ENCODE peak calls at places on chromosomes 11 and 22, in four cellular contexts. S, R, L and I are unnamed samples.

GRCh38 chr11:64697663-64698375 is 25.2 kb downstream of the NRXN2 start:
- DNase-seq in S (no peak), R (no peak), L (no peak), I (no peak)

GRCh38 chr11:20363500-20364411 is at the start of gene HTATIP2:
- DNase-seq in S (peak; percentile 57), R (peak; percentile 96), L (peak; percentile 26), I (peak; percentile 54)

GRCh38 chr11:123170929-123171328 is 24.1 kb downstream of the CLMP start:
- DNase-seq in S (no peak), R (no peak), L (no peak), I (no peak)

GRCh38 chr11:56932572-56933235 is 56.0 kb upstream of the OR5AK2 start:
- DNase-seq in S (peak; percentile 67), R (no peak), L (no peak), I (no peak)

GRCh38 chr11:118915941-118916841 is 9.5 kb downstream of the BCL9L start:
- DNase-seq in S (no peak), R (no peak), L (no peak), I (no peak)

GRCh38 chr22:40406063-40406890 is 35.9 kb downstream of the SGSM3 start:
- DNase-seq in S (no peak), R (peak; percentile 74), L (no peak), I (no peak)

GRCh38 chr11:57752954-57753353 is 1.3 kb upstream of the BTBD18 start:
- DNase-seq in S (no peak), R (no peak), L (no peak), I (no peak)

GRCh38 chr11:337711-338110 is 17.1 kb upstream of the IFITM3 start:
- DNase-seq in S (no peak), R (peak; percentile 33), L (no peak), I (no peak)

GRCh38 chr11:35963911-35964310 is 20.0 kb downstream of the LDLRAD3 start:
- DNase-seq in S (no peak), R (no peak), L (no peak), I (no peak)

GRCh38 chr11:83923961-83924360 is 637.8 kb upstream of the CCDC90B start:
- DNase-seq in S (no peak), R (no peak), L (no peak), I (no peak)

GRCh38 chr22:28442951-28443876 is 236.4 kb downstream of the TTC28 start:
- DNase-seq in S (peak; percentile 39), R (peak; percentile 78), L (peak; percentile 15), I (peak; percentile 55)

GRCh38 chr11:130118636-130119387 is 40.8 kb upstream of the ST14 start:
- DNase-seq in S (peak; percentile 58), R (no peak), L (no peak), I (no peak)

GRCh38 chr11:13276454-13276851 is 1.1 kb upstream of the BMAL1 start:
- DNase-seq in S (no peak), R (no peak), L (no peak), I (no peak)

GRCh38 chr11:83990160-83990733 is 704.1 kb upstream of the CCDC90B start:
- DNase-seq in S (no peak), R (no peak), L (no peak), I (no peak)

GRCh38 chr11:67270256-67271211 is 4.3 kb downstream of the GRK2 start:
- DNase-seq in S (peak; percentile 96), R (peak; percentile 85), L (no peak), I (peak; percentile 18)

GRCh38 chr11:19838994-19839768 is 126.5 kb downstream of the NAV2 start:
- DNase-seq in S (no peak), R (no peak), L (no peak), I (no peak)

GRCh38 chr11:92845390-92846185 is 123.9 kb upstream of the MTNR1B start:
- DNase-seq in S (no peak), R (no peak), L (no peak), I (peak; percentile 38)

GRCh38 chr22:32700186-32700882 is 101.2 kb upstream of the TIMP3 start:
- DNase-seq in S (no peak), R (no peak), L (no peak), I (no peak)

GRCh38 chr11:119723952-119724325 is 5.1 kb downstream of the NECTIN1 start:
- DNase-seq in S (no peak), R (no peak), L (no peak), I (no peak)

GRCh38 chr11:74519719-74520118 is 26.2 kb upstream of the LIPT2 start:
- DNase-seq in S (no peak), R (no peak), L (no peak), I (no peak)

GRCh38 chr11:90426442-90426841 is 203.6 kb upstream of the CHORDC1 start:
- DNase-seq in S (peak; percentile 40), R (no peak), L (no peak), I (no peak)

GRCh38 chr22:22087854-22088657 is 105.5 kb upstream of the TOP3B start:
- DNase-seq in S (no peak), R (no peak), L (no peak), I (no peak)

GRCh38 chr11:128819198-128819597 is 47.9 kb downstream of the KCNJ1 start:
- DNase-seq in S (no peak), R (peak; percentile 67), L (no peak), I (no peak)

GRCh38 chr22:47836957-47837356 is 1074.5 kb downstream of the TBC1D22A start:
- DNase-seq in S (no peak), R (no peak), L (no peak), I (no peak)

GRCh38 chr11:36062796-36063380 is 119.0 kb downstream of the LDLRAD3 start:
- DNase-seq in S (no peak), R (no peak), L (no peak), I (no peak)

GRCh38 chr22:39661842-39662676 is 91.5 kb downstream of the CACNA1I start:
- DNase-seq in S (no peak), R (peak; percentile 86), L (peak; percentile 59), I (no peak)

GRCh38 chr11:5808500-5809121 is at the start of gene OR52N2:
- DNase-seq in S (peak; percentile 79), R (peak; percentile 82), L (peak; percentile 66), I (peak; percentile 71)

GRCh38 chr11:18548001-18548400 is 21.3 kb upstream of the TSG101 start:
- DNase-seq in S (no peak), R (no peak), L (no peak), I (no peak)

GRCh38 chr11:119530503-119530902 is 107.5 kb upstream of the THY1 start:
- DNase-seq in S (no peak), R (no peak), L (no peak), I (no peak)

GRCh38 chr11:112249871-112250590 is 10.6 kb downstream of the PLET1 start:
- DNase-seq in S (no peak), R (no peak), L (no peak), I (no peak)

GRCh38 chr22:49772692-49773091 is 55.0 kb downstream of the BRD1 start:
- DNase-seq in S (no peak), R (no peak), L (no peak), I (no peak)

GRCh38 chr11:130737866-130738431 is 178.3 kb downstream of the SNX19 start:
- DNase-seq in S (no peak), R (peak; percentile 47), L (no peak), I (no peak)

GRCh38 chr22:46727813-46728364 is 10.2 kb downstream of the CERK start:
- DNase-seq in S (no peak), R (no peak), L (no peak), I (no peak)

GRCh38 chr22:39414377-39414776 is 14.8 kb downstream of the TAB1 start:
- DNase-seq in S (peak; percentile 60), R (peak; percentile 40), L (no peak), I (no peak)

GRCh38 chr11:11621881-11622706 is at the start of gene GALNT18:
- DNase-seq in S (peak; percentile 89), R (peak; percentile 93), L (peak; percentile 87), I (peak; percentile 97)

GRCh38 chr11:133930767-133931448 is 25.9 kb downstream of the IGSF9B start:
- DNase-seq in S (no peak), R (no peak), L (no peak), I (no peak)
- TF ChIP-seq CTCF in S (no peak), R (no peak), L (peak; percentile 55), I (peak; percentile 36)

DNA sequence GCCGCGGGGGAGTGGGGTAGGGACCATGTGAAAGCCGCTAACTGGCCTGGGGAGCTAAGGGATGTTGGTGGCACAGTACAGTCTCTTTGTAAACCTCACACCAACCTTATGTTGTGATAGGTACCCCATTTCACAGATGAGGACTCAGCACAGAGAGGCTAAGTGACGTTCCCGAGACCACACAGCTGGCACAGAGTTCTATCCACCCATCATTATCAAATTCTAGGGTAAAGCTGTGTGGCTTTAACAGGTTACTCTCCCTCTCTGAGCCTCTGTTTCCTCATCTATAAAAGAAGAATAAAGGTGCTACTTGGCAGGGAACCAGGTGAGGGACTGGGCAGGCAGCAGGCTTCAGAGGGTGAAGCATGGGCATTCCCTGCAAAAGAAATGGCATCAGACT is 1.4 kb upstream of the GDPD5 start:
- DNase-seq in S (no peak), R (no peak), L (no peak), I (no peak)
- TF ChIP-seq CTCF in S (no peak), R (no peak), L (no peak), I (no peak)

DNA sequence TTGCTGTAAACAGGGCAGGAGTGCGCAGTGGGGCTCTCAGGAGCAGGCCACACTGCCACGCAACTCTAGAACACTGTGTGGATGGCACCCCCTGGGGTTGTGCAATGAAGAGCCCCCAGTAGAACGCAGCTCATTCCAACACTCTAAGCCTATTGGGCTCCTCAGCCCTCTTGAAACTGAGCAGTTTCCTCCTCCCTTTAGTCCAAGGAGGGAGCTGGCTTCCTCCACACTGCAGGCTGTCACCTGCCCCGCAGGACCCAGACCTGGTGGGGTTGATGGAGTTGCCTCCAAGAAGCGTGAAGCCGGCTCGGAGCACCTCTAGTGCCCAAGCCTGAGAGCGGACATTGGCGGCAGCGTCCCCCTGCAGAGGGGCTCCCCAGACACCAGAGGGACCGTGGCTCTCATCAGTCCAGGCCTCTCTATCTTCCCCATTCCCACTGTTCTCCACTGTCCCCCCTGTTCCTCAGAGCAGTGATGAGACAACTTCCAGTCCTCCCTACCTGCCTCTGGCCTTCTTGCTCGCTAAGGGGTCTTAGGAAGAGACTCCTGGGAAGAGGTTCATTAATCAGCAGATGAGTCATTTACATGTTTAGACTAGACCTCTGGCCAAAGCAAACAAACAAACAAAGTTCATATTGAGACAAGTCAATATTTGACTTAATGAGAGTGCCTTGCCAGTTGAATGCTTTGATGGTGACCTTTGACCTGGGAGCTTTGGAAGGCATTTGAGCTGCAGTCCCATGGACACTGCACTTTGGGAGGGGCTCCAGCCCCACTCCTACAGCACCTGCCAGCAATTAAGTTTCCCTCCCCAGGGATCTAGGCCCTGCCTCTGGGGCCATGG is 64.0 kb downstream of the RPUSD4 start:
- DNase-seq in S (no peak), R (peak; percentile 56), L (no peak), I (no peak)
- TF ChIP-seq CTCF in S (no peak), R (no peak), L (no peak), I (no peak)

GRCh38 chr11:85540635-85541034 is 86.5 kb downstream of the DLG2 start:
- DNase-seq in S (no peak), R (no peak), L (no peak), I (no peak)
- TF ChIP-seq CTCF in S (no peak), R (no peak), L (peak; percentile 9), I (no peak)

GRCh38 chr11:76208438-76208828 is 2.1 kb upstream of the WNT11 start:
- DNase-seq in S (no peak), R (no peak), L (no peak), I (peak; percentile 40)
- TF ChIP-seq CTCF in S (no peak), R (no peak), L (no peak), I (no peak)

GRCh38 chr11:33736148-33736809 is at the start of gene CD59:
- DNase-seq in S (peak; percentile 91), R (peak; percentile 97), L (peak; percentile 96), I (peak; percentile 95)
- TF ChIP-seq CTCF in S (no peak), R (no peak), L (no peak), I (no peak)

GRCh38 chr11:62721994-62722393 is 5.3 kb downstream of the HNRNPUL2 start:
- DNase-seq in S (peak; percentile 56), R (no peak), L (no peak), I (no peak)
- TF ChIP-seq CTCF in S (peak; percentile 8), R (no peak), L (peak; percentile 38), I (no peak)